ENCODE peak calls at places on chromosomes 4 and X, in five cellular contexts. A is K562, Y is HCT116, X is H1, C is GM12878. H is an unnamed sample.

GRCh38 chrX:14963447-14964236 is 90.4 kb downstream of the MOSPD2 start:
- DNase-seq in Y (peak; percentile 49), X (no peak), C (no peak), A (no peak), H (no peak)

GRCh38 chrX:20382518-20383291 is 116.0 kb upstream of the RPS6KA3 start:
- DNase-seq in Y (no peak), A (no peak), X (no peak), C (peak; percentile 12), H (no peak)

GRCh38 chrX:119654112-119654531 is 38.8 kb downstream of the SEPTIN6 start:
- DNase-seq in Y (no peak), C (no peak), A (no peak), X (no peak), H (no peak)

GRCh38 chr4:158865520-158866177 is 96.8 kb downstream of the FNIP2 start:
- DNase-seq in Y (no peak), C (peak; percentile 59), A (no peak), X (no peak), H (no peak)

GRCh38 chr4:2786152-2786671 is 6.7 kb upstream of the SH3BP2 start:
- DNase-seq in A (no peak), C (peak; percentile 38), X (no peak), Y (no peak), H (no peak)

GRCh38 chrX:118574666-118575065 is 79.1 kb downstream of the DOCK11 start:
- DNase-seq in A (no peak), X (no peak), Y (no peak), C (no peak), H (no peak)

GRCh38 chr4:186192068-186192751 is 843 bp downstream of the CYP4V2 start:
- DNase-seq in Y (no peak), X (peak; percentile 72), C (no peak), A (no peak), H (no peak)

GRCh38 chr4:76982638-76983579 is 33.4 kb downstream of the SEPTIN11 start:
- DNase-seq in X (no peak), A (peak; percentile 62), C (no peak), Y (no peak), H (no peak)

GRCh38 chr4:38717604-38718003 is 53.6 kb downstream of the KLF3 start:
- DNase-seq in A (no peak), C (no peak), X (no peak), Y (no peak), H (no peak)

GRCh38 chr4:66585767-66586166 is 915.5 kb upstream of the EPHA5 start:
- DNase-seq in A (no peak), X (no peak), C (no peak), Y (no peak), H (no peak)

GRCh38 chr4:75497133-75497532 is 17.1 kb downstream of the RCHY1 start:
- DNase-seq in C (no peak), Y (no peak), X (no peak), A (no peak), H (no peak)

GRCh38 chr4:80252427-80252826 is 14.0 kb upstream of the FGF5 start:
- DNase-seq in X (no peak), C (no peak), A (no peak), Y (no peak), H (no peak)

GRCh38 chr4:38687571-38688011 is 23.6 kb downstream of the KLF3 start:
- DNase-seq in C (no peak), X (no peak), Y (no peak), A (no peak), H (no peak)

GRCh38 chr4:100742045-100742444 is 224.2 kb upstream of the EMCN start:
- DNase-seq in A (no peak), C (no peak), X (no peak), Y (peak; percentile 63), H (no peak)

GRCh38 chr4:85824166-85824945 is 349.4 kb downstream of the ARHGAP24 start:
- DNase-seq in A (no peak), X (no peak), C (no peak), Y (no peak), H (no peak)

GRCh38 chr4:3184725-3185124 is 64.2 kb upstream of the MSANTD1 start:
- DNase-seq in C (no peak), X (no peak), Y (no peak), A (no peak), H (no peak)

GRCh38 chr4:7252510-7253340 is 60.4 kb downstream of the SORCS2 start:
- DNase-seq in C (no peak), A (no peak), Y (no peak), X (no peak), H (no peak)

GRCh38 chr4:136749988-136750387 is 782.3 kb downstream of the PCDH18 start:
- DNase-seq in C (no peak), X (no peak), A (no peak), Y (no peak), H (no peak)

GRCh38 chr4:153143527-153144348 is 60.5 kb upstream of the TRIM2 start:
- DNase-seq in C (no peak), A (no peak), X (no peak), Y (peak; percentile 51), H (no peak)

GRCh38 chrX:30735839-30736238 is 82.6 kb downstream of the GK start:
- DNase-seq in C (peak; percentile 35), Y (peak; percentile 39), X (peak; percentile 76), A (peak; percentile 48), H (peak; percentile 58)

GRCh38 chrX:30302957-30303356 is 6.2 kb downstream of the NR0B1 start:
- DNase-seq in C (no peak), Y (no peak), X (no peak), A (no peak), H (no peak)

GRCh38 chr4:3615386-3616286 is 83.4 kb upstream of the LRPAP1 start:
- DNase-seq in A (no peak), C (no peak), Y (no peak), X (no peak), H (no peak)

GRCh38 chr4:34039766-34040165 is 2204.5 kb downstream of the ARAP2 start:
- DNase-seq in Y (no peak), C (no peak), X (no peak), A (no peak), H (no peak)

GRCh38 chr4:173998471-173999144 is 284.9 kb downstream of the FBXO8 start:
- DNase-seq in Y (no peak), X (no peak), A (no peak), C (no peak), H (no peak)

GRCh38 chr4:19776929-19777328 is 474.8 kb upstream of the SLIT2 start:
- DNase-seq in X (no peak), A (no peak), C (no peak), Y (no peak), H (no peak)

GRCh38 chr4:17511041-17511949 is 595 bp downstream of the QDPR start:
- DNase-seq in C (no peak), Y (peak; percentile 15), X (peak; percentile 68), A (peak; percentile 61), H (no peak)

GRCh38 chr4:7464259-7464655 is 29.5 kb upstream of the PSAPL1 start:
- DNase-seq in X (no peak), A (no peak), C (no peak), Y (no peak), H (peak; percentile 27)

GRCh38 chr4:1329408-1330371 is 17.3 kb upstream of the UVSSA start:
- DNase-seq in C (no peak), X (no peak), A (no peak), Y (no peak), H (no peak)

GRCh38 chrX:78886550-78886949 is 58.6 kb upstream of the P2RY10 start:
- DNase-seq in A (no peak), X (no peak), Y (no peak), C (peak; percentile 5), H (no peak)

GRCh38 chr4:15971068-15971801 is 8.3 kb upstream of the FGFBP2 start:
- DNase-seq in Y (no peak), C (no peak), X (no peak), A (no peak), H (no peak)
- TF ChIP-seq ZNF274 in Y (no peak), C (no peak), X (no peak), A (no peak), H (no peak)

DNA sequence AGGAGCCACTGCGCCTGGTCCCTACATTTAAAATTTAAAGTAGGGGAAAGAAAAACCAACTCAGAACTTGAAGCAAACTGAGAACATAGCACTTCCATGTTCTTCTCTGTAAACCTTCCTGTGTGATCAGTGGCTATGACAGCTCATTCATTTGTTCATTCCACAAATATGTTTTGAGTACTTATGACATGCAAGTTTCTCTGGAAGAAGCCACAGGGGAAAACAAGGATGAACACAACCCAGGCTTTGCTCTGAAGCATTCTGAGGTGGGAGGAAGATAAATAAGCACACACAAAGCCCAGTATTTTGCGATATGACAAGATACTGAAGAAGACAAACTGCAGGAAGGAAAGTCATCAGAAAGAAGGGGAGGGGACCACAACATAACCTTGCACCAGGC is 96.4 kb downstream of the CHIC2 start:
- DNase-seq in X (no peak), Y (no peak), A (no peak), C (no peak), H (no peak)
- TF ChIP-seq ZNF274 in X (no peak), Y (no peak), A (no peak), C (no peak), H (no peak)

GRCh38 chrX:151873096-151873495 is 39.6 kb upstream of the MAGEA4 start:
- DNase-seq in A (no peak), X (no peak), C (no peak), Y (no peak), H (no peak)

GRCh38 chrX:151870603-151871002 is 42.1 kb upstream of the MAGEA4 start:
- DNase-seq in X (no peak), A (no peak), C (no peak), Y (peak; percentile 13), H (peak; percentile 5)

GRCh38 chrX:151875270-151876026 is 37.2 kb upstream of the MAGEA4 start:
- DNase-seq in X (no peak), A (no peak), Y (no peak), C (no peak), H (no peak)

GRCh38 chrX:151871244-151871643 is 41.4 kb upstream of the MAGEA4 start:
- DNase-seq in A (no peak), Y (peak; percentile 38), X (no peak), C (no peak), H (no peak)
- TF ChIP-seq ZNF274 in A (no peak), Y (no peak), X (no peak), C (no peak), H (no peak)

GRCh38 chrX:116749943-116750342 is 287.2 kb upstream of the CT83 start:
- DNase-seq in C (no peak), Y (no peak), A (no peak), X (no peak), H (no peak)
- TF ChIP-seq ZNF274 in C (no peak), Y (no peak), A (no peak), X (no peak), H (no peak)